ENCODE peak calls at places on chromosomes 3 and 15, in six cellular contexts. One of them, this sample, is unnamed.

GRCh38 chr15:51132384-51133139 is 37.9 kb upstream of the TNFAIP8L3 start:
- DNase-seq in foreskin keratinocyte: no peak
- DNase-seq in esophagus muscularis mucosa: no peak
- DNase-seq in astrocyte of the cerebellum: peak; percentile 85
- DNase-seq in heart right ventricle: peak; percentile 26
- DNase-seq in GM20000: peak; percentile 34
- DNase-seq in this sample: peak; percentile 31

GRCh38 chr3:126509565-126510322 is 7.8 kb downstream of the UROC1 start:
- DNase-seq in GM20000: no peak
- DNase-seq in esophagus muscularis mucosa: no peak
- DNase-seq in astrocyte of the cerebellum: no peak
- DNase-seq in foreskin keratinocyte: no peak
- DNase-seq in heart right ventricle: no peak
- DNase-seq in this sample: no peak

GRCh38 chr3:13480340-13481318 is 523 bp downstream of the HDAC11 start:
- DNase-seq in esophagus muscularis mucosa: no peak
- DNase-seq in heart right ventricle: peak; percentile 36
- DNase-seq in foreskin keratinocyte: no peak
- DNase-seq in astrocyte of the cerebellum: no peak
- DNase-seq in GM20000: no peak
- DNase-seq in this sample: no peak

GRCh38 chr3:52193059-52193458 is 4.9 kb upstream of the ALAS1 start:
- DNase-seq in astrocyte of the cerebellum: no peak
- DNase-seq in heart right ventricle: peak; percentile 57
- DNase-seq in GM20000: no peak
- DNase-seq in foreskin keratinocyte: no peak
- DNase-seq in esophagus muscularis mucosa: no peak
- DNase-seq in this sample: no peak

GRCh38 chr3:120743081-120743365 is 479 bp downstream of the GTF2E1 start:
- DNase-seq in astrocyte of the cerebellum: peak; percentile 1
- DNase-seq in GM20000: no peak
- DNase-seq in foreskin keratinocyte: no peak
- DNase-seq in heart right ventricle: no peak
- DNase-seq in esophagus muscularis mucosa: no peak
- DNase-seq in this sample: no peak

GRCh38 chr3:146065573-146066006 is 95.4 kb downstream of the PLOD2 start:
- DNase-seq in heart right ventricle: peak; percentile 40
- DNase-seq in astrocyte of the cerebellum: peak; percentile 81
- DNase-seq in GM20000: no peak
- DNase-seq in foreskin keratinocyte: no peak
- DNase-seq in esophagus muscularis mucosa: no peak
- DNase-seq in this sample: peak; percentile 51

GRCh38 chr3:53668872-53669271 is 174.5 kb downstream of the CACNA1D start:
- DNase-seq in astrocyte of the cerebellum: no peak
- DNase-seq in heart right ventricle: no peak
- DNase-seq in foreskin keratinocyte: no peak
- DNase-seq in GM20000: peak; percentile 19
- DNase-seq in esophagus muscularis mucosa: peak; percentile 45
- DNase-seq in this sample: no peak

GRCh38 chr3:13513051-13513912 is 33.2 kb downstream of the HDAC11 start:
- DNase-seq in esophagus muscularis mucosa: no peak
- DNase-seq in foreskin keratinocyte: no peak
- DNase-seq in astrocyte of the cerebellum: no peak
- DNase-seq in heart right ventricle: no peak
- DNase-seq in GM20000: no peak
- DNase-seq in this sample: peak; percentile 67

GRCh38 chr3:109059289-109059688 is 58.6 kb downstream of the MORC1 start:
- DNase-seq in GM20000: no peak
- DNase-seq in astrocyte of the cerebellum: no peak
- DNase-seq in esophagus muscularis mucosa: no peak
- DNase-seq in foreskin keratinocyte: no peak
- DNase-seq in heart right ventricle: no peak
- DNase-seq in this sample: no peak

GRCh38 chr3:33042668-33043067 is 54.3 kb downstream of the GLB1 start:
- DNase-seq in foreskin keratinocyte: no peak
- DNase-seq in esophagus muscularis mucosa: no peak
- DNase-seq in GM20000: no peak
- DNase-seq in heart right ventricle: no peak
- DNase-seq in astrocyte of the cerebellum: no peak
- DNase-seq in this sample: no peak
- TF ChIP-seq CTCF in foreskin keratinocyte: no peak
- TF ChIP-seq CTCF in esophagus muscularis mucosa: no peak
- TF ChIP-seq CTCF in GM20000: no peak
- TF ChIP-seq CTCF in heart right ventricle: no peak
- TF ChIP-seq CTCF in astrocyte of the cerebellum: no peak
- TF ChIP-seq CTCF in this sample: no peak

DNA sequence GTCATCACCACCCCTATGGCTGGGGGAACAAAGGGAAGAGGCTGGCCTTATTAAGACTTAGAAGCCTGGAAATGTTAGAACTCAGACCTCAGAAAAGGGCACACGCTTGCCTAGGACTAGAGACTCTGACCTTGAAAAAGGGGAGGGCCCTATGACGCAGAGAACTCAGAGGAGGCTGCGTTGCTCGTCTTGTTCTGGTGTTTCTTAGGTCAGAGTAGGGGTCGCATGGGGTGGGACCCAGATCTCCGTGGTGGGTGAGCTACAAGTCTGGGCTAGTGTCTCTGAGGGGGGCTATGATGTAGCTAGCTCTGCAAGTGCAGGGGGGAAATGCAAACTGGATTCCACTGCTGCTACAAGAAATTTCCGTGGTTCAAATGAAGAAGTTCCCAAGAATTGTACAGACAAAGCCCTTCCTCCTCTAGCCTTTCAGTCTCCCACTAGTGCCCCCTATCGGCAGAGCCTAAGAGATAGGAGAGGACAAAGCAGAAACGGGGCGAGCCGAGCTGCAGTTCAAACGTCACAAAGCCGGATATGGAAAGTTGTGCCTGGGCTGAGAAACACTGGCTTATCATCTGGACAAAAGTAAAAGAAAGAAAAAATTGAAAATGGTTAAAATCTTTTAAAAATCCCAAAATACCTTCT is 392.9 kb upstream of the ROBO2 start:
- DNase-seq in heart right ventricle: no peak
- DNase-seq in GM20000: no peak
- DNase-seq in esophagus muscularis mucosa: no peak
- DNase-seq in astrocyte of the cerebellum: no peak
- DNase-seq in foreskin keratinocyte: no peak
- DNase-seq in this sample: no peak
- TF ChIP-seq CTCF in heart right ventricle: no peak
- TF ChIP-seq CTCF in GM20000: no peak
- TF ChIP-seq CTCF in esophagus muscularis mucosa: no peak
- TF ChIP-seq CTCF in astrocyte of the cerebellum: no peak
- TF ChIP-seq CTCF in foreskin keratinocyte: no peak
- TF ChIP-seq CTCF in this sample: no peak

DNA sequence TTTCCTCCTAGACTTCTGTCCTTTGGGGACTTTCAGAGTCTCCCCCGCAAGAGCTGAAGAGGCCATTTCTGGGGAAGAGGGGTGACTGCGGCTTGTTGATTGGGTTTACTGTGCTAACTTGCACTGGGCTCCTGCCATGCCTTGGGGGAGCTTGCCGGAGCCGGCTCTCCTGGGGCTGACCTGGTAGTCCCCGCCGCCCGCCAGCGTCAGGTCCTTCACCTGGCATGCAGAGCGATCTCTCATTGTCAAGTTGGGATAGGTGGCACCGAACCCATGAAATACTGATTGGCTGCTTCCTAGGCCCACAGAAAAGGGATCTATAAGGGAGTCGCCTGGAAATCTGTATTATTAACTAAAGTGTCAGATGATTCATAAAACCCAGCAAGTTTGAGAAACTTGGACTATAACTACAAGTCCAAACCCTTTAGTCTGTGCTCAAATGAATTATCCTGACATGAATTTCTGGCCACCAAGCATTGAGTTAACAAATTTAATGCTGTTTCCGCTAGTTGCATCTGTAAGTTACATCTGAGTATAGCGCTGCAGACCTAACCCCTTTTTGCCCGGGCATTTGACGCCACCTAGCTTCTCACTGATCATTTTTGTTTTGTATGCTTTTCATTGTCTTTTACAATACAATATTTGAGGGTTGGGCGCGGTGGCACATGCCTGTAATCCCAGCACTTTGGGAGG is 605 bp upstream of the IMP3 start:
- DNase-seq in heart right ventricle: no peak
- DNase-seq in esophagus muscularis mucosa: no peak
- DNase-seq in astrocyte of the cerebellum: no peak
- DNase-seq in GM20000: peak; percentile 68
- DNase-seq in foreskin keratinocyte: no peak
- DNase-seq in this sample: no peak
- TF ChIP-seq CTCF in heart right ventricle: no peak
- TF ChIP-seq CTCF in esophagus muscularis mucosa: no peak
- TF ChIP-seq CTCF in astrocyte of the cerebellum: peak; percentile 38
- TF ChIP-seq CTCF in GM20000: peak; percentile 23
- TF ChIP-seq CTCF in foreskin keratinocyte: peak; percentile 66
- TF ChIP-seq CTCF in this sample: peak; percentile 13

DNA sequence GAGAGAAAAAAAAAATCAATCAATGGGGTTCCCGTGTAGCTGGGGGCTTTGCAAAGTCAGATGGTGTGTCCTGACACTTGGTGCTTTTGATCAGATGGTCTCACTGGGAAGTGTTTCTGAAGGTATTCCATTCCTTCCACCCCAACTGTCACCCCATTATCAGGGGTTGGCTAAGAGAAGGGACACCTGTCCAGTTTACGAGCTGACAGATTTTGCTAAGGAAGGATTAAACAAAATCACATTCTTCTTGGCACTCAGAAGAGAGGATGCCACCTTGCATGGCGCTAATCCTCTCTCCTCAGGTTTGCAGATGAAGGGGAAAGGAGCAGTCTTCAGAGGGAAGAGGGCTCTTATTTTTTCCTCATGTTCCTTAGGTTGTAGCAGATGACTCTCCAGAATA is 103.7 kb upstream of the ETV5 start:
- DNase-seq in astrocyte of the cerebellum: no peak
- DNase-seq in GM20000: no peak
- DNase-seq in esophagus muscularis mucosa: no peak
- DNase-seq in heart right ventricle: no peak
- DNase-seq in foreskin keratinocyte: no peak
- DNase-seq in this sample: no peak
- TF ChIP-seq CTCF in astrocyte of the cerebellum: no peak
- TF ChIP-seq CTCF in GM20000: no peak
- TF ChIP-seq CTCF in esophagus muscularis mucosa: no peak
- TF ChIP-seq CTCF in heart right ventricle: no peak
- TF ChIP-seq CTCF in foreskin keratinocyte: no peak
- TF ChIP-seq CTCF in this sample: no peak